ENCODE peak calls at places on chromosomes 5 and 9, in eight cellular contexts. L, F, B, U, O, J, T and E are unnamed samples. For H3K36me3, the result is how much of the 10 kb centered on the place peaks cover.

GRCh38 chr5:23269981-23270380 is 237.4 kb upstream of the PRDM9 start:
- DNase-seq in T (no peak), F (no peak), B (no peak), O (no peak), J (no peak), U (no peak), L (no peak), E (no peak)

GRCh38 chr5:72231989-72232703 is 87.9 kb downstream of the MRPS27 start:
- DNase-seq in F (no peak), L (no peak), U (no peak), O (no peak), B (no peak), J (no peak), T (no peak), E (no peak)

GRCh38 chr9:126965541-126966428 is 51.2 kb downstream of the RALGPS1 start:
- DNase-seq in T (peak), U (peak), J (peak), O (peak), B (no peak), L (no peak), F (no peak), E (peak)

GRCh38 chr9:104494808-104495207 is 9.3 kb upstream of the OR13F1 start:
- DNase-seq in T (no peak), F (no peak), L (no peak), O (no peak), U (no peak), J (no peak), B (no peak), E (no peak)

GRCh38 chr9:14302405-14302804 is 11.5 kb downstream of the NFIB start:
- DNase-seq in U (no peak), B (no peak), T (no peak), F (no peak), O (no peak), L (no peak), J (no peak), E (peak)

GRCh38 chr5:124825250-124825982 is 79.0 kb upstream of the ZNF608 start:
- DNase-seq in T (no peak), F (no peak), B (no peak), L (no peak), O (no peak), U (no peak), J (no peak), E (no peak)

GRCh38 chr9:72914750-72915149 is 38.1 kb downstream of the ALDH1A1 start:
- DNase-seq in U (no peak), F (no peak), B (no peak), J (no peak), L (no peak), O (no peak), T (no peak), E (no peak)

GRCh38 chr9:122213589-122214413 is 15.0 kb downstream of the LHX6 start:
- DNase-seq in L (no peak), U (peak), J (peak), F (no peak), O (no peak), B (no peak), T (no peak), E (no peak)

GRCh38 chr5:159319363-159319762 is 10.9 kb downstream of the IL12B start:
- DNase-seq in U (no peak), J (no peak), B (no peak), F (no peak), O (no peak), T (no peak), L (no peak), E (no peak)

GRCh38 chr5:159515909-159516415 is 185.7 kb upstream of the IL12B start:
- DNase-seq in U (peak), O (peak), J (peak), B (peak), T (peak), F (peak), L (peak), E (peak)

GRCh38 chr9:100590481-100590880 is 12.6 kb downstream of the CAVIN4 start:
- DNase-seq in B (no peak), L (no peak), O (no peak), T (no peak), J (no peak), F (no peak), U (no peak), E (no peak)

GRCh38 chr5:177099422-177100093 is 12.8 kb downstream of the FGFR4 start:
- DNase-seq in L (no peak), B (no peak), J (no peak), U (no peak), T (no peak), O (no peak), F (no peak), E (no peak)

GRCh38 chr9:79812507-79813261 is 240.9 kb downstream of the TLE4 start:
- DNase-seq in U (no peak), J (no peak), O (no peak), T (no peak), F (no peak), L (no peak), B (no peak), E (no peak)

GRCh38 chr9:21252727-21253547 is 13.1 kb upstream of the IFNA14 start:
- DNase-seq in L (no peak), O (peak), F (no peak), J (peak), U (peak), T (peak), B (no peak), E (peak)

GRCh38 chr9:91364005-91364404 is 2.3 kb upstream of the AUH start:
- DNase-seq in U (no peak), B (no peak), O (no peak), L (no peak), T (no peak), F (no peak), J (no peak), E (no peak)

GRCh38 chr5:140648132-140648432 is 453 bp downstream of the IK start:
- DNase-seq in U (no peak), F (no peak), J (no peak), B (no peak), L (no peak), O (no peak), T (no peak), E (no peak)

GRCh38 chr9:20509464-20509863 is 112.8 kb downstream of the MLLT3 start:
- DNase-seq in F (no peak), O (no peak), U (no peak), J (no peak), T (no peak), B (no peak), L (no peak), E (no peak)

GRCh38 chr5:161546463-161547301 is at the start of gene GABRB2:
- DNase-seq in B (peak), L (no peak), F (peak), J (no peak), T (no peak), O (peak), U (peak), E (peak)
- H3K4me3 ChIP-seq in B (peak), L (peak), F (no peak), J (peak), T (peak), O (peak), U (peak), E (peak)

GRCh38 chr5:157389103-157389502 is 70.9 kb upstream of the NIPAL4 start:
- DNase-seq in L (no peak), B (no peak), J (no peak), O (no peak), F (no peak), T (no peak), U (no peak), E (peak)
- H3K36me3 ChIP-seq in L (under half), B (under half), J (under half), O (under half), F (under half), T (under half), U (under half), E (under half)

GRCh38 chr9:70954607-70955143 is 166.7 kb downstream of the TRPM3 start:
- DNase-seq in B (no peak), U (no peak), T (no peak), F (no peak), O (no peak), L (no peak), J (no peak), E (no peak)
- H3K4me3 ChIP-seq in B (no peak), U (no peak), T (no peak), F (no peak), O (no peak), L (no peak), J (no peak), E (no peak)

GRCh38 chr9:33030285-33030684 is 5.2 kb downstream of the DNAJA1 start:
- DNase-seq in U (no peak), T (no peak), L (no peak), O (no peak), F (no peak), B (no peak), J (no peak), E (no peak)

GRCh38 chr9:33029106-33029788 is 4.2 kb downstream of the DNAJA1 start:
- DNase-seq in B (no peak), T (no peak), O (no peak), U (no peak), J (no peak), F (no peak), L (no peak), E (no peak)

GRCh38 chr9:33032865-33033264 is 7.8 kb downstream of the DNAJA1 start:
- DNase-seq in J (no peak), L (no peak), U (no peak), B (no peak), T (no peak), F (no peak), O (no peak), E (no peak)

GRCh38 chr9:33032292-33032691 is 7.2 kb downstream of the DNAJA1 start:
- DNase-seq in J (no peak), L (no peak), B (no peak), U (no peak), O (no peak), T (no peak), F (no peak), E (no peak)
- H3K36me3 ChIP-seq in J (under half), L (half or more), B (under half), U (under half), O (under half), T (half or more), F (under half), E (under half)

DNA sequence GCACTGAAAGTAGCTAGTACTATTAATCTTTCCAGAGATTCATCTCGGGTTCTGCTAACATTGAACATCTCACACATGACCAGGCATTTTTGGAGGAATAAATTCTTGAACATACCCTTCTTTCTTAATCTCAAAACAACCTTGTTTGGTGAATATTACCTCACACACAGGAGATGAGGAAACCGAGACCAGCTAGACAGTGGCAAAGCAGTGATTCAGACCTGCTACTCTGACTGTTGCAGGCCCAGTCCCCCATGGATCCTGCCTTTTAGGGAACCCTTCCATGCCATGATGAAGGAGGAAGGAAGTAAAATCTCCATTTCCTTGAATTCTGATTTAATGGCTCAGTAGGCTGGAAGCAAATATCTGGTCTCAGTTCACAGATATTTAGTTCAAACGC is 2.6 kb downstream of the PCSK5 start:
- DNase-seq in F (no peak), J (no peak), O (no peak), L (no peak), B (no peak), U (no peak), T (no peak), E (no peak)
- H3K4me3 ChIP-seq in F (no peak), J (peak), O (peak), L (peak), B (no peak), U (peak), T (peak), E (peak)

DNA sequence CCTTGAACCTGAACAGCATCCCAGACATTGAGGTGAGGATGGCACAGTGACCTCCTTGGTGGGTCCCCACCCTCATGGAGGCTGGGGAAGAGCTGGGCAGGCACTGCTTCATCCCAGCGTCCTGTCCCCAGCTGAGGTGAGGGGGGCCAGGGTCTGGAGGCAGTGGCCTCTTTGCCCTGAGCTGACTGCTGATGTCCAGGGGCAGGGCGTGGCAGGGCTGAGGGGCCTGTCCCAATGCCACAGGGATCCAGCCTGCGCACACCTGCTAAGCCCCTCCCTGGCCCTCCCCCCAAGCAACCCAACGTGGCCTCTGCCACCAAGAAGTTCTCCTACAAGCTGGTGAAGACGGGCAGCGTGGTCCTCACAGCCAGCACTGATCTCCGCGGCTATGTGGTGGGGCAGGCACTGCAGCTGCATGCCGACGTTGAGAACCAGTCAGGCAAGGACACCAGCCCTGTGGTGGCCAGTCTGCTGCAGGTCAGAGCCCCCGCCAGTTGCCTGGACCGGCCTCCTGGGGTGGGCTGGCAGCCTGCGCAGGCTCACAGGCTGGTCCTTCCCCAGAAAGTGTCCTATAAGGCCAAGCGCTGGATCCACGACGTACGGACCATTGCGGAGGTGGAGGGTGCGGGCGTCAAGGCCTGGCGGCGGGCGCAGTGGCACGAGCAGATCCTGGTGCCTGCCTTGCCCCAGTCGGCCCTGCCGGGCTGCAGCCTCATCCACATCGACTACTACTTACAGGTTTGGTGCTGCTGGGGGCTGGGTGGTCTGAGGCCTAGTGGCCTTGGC is 4.9 kb upstream of the EHMT1 start:
- DNase-seq in L (no peak), J (no peak), B (no peak), O (no peak), U (no peak), F (no peak), T (no peak), E (no peak)
- H3K36me3 ChIP-seq in L (under half), J (under half), B (under half), O (under half), U (under half), F (under half), T (under half), E (under half)

GRCh38 chr5:157732130-157732783 is 1.0 kb downstream of the THG1L start:
- DNase-seq in L (no peak), F (no peak), T (no peak), U (no peak), O (no peak), B (no peak), J (no peak), E (no peak)
- H3K4me3 ChIP-seq in L (peak), F (no peak), T (peak), U (peak), O (no peak), B (no peak), J (no peak), E (peak)

GRCh38 chr5:45796959-45797553 is 100.9 kb upstream of the HCN1 start:
- DNase-seq in T (no peak), L (no peak), J (no peak), U (no peak), F (no peak), B (no peak), O (no peak), E (no peak)

GRCh38 chr5:45799388-45799787 is 103.2 kb upstream of the HCN1 start:
- DNase-seq in L (no peak), F (no peak), J (no peak), O (no peak), B (no peak), T (no peak), U (no peak), E (no peak)

GRCh38 chr5:45795458-45795857 is 99.3 kb upstream of the HCN1 start:
- DNase-seq in F (no peak), T (no peak), B (no peak), O (no peak), L (no peak), J (no peak), U (no peak), E (no peak)

GRCh38 chr5:45793638-45794532 is 97.7 kb upstream of the HCN1 start:
- DNase-seq in F (no peak), T (no peak), L (no peak), U (no peak), O (no peak), J (no peak), B (no peak), E (no peak)
- H3K36me3 ChIP-seq in F (under half), T (under half), L (under half), U (under half), O (under half), J (under half), B (under half), E (under half)

DNA sequence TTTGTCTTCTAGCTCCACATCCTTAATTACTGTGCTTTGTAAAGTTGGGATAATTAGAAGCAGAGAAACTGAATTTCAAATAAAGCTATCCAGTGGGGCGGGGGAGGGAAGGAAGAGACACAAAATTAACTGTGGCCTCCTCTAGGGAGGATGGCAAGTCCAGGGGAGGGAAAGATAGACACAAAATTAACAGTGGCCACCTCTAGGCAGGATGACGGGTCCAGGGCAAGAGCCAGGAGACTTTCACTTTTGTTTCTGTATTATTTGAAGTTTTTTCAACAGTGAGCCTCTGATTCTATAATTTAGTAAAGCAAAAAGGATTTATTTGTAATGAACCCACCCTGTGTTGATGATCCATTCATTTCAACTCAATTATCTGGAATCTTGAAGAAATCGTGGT is 335.9 kb downstream of the MSX2 start:
- DNase-seq in J (no peak), L (no peak), U (no peak), F (no peak), B (no peak), T (no peak), O (no peak), E (no peak)
- H3K4me3 ChIP-seq in J (no peak), L (peak), U (peak), F (no peak), B (no peak), T (peak), O (peak), E (no peak)

GRCh38 chr9:128823362-128823902 is 5.1 kb downstream of the ENDOG start:
- DNase-seq in T (no peak), B (no peak), F (no peak), J (no peak), U (no peak), L (no peak), O (no peak), E (no peak)

GRCh38 chr9:128822407-128823042 is 4.2 kb downstream of the ENDOG start:
- DNase-seq in J (no peak), F (no peak), U (no peak), L (no peak), B (no peak), O (no peak), T (no peak), E (no peak)

GRCh38 chr9:128823903-128824406 is 5.6 kb downstream of the SPOUT1 start:
- DNase-seq in B (no peak), O (no peak), L (no peak), J (no peak), U (no peak), F (no peak), T (no peak), E (no peak)

GRCh38 chr9:128825923-128826702 is 3.5 kb downstream of the SPOUT1 start:
- DNase-seq in B (no peak), T (no peak), J (no peak), O (no peak), F (peak), L (no peak), U (no peak), E (no peak)

GRCh38 chr9:128824911-128825310 is 4.7 kb downstream of the SPOUT1 start:
- DNase-seq in O (no peak), L (no peak), J (no peak), B (no peak), U (no peak), F (no peak), T (no peak), E (no peak)
- H3K36me3 ChIP-seq in O (under half), L (under half), J (under half), B (under half), U (under half), F (under half), T (half or more), E (half or more)